ENCODE peak calls at places on chromosomes 11 and 22, in nine cellular contexts. N is astrocyte; G is breast epithelium; D is endodermal cell; O is BJ; M is effector memory CD4-positive, alpha-beta T cell; E is heart left ventricle; K is naive thymus-derived CD4-positive, alpha-beta T cell; L is ovary. J is an unnamed sample.

GRCh38 chr11:43937434-43938411 is 4.7 kb upstream of the C11orf96 start:
- DNase-seq in L (no peak), M (no peak), E (no peak), O (no peak), G (no peak), D (no peak), K (no peak), N (peak; percentile 73), J (peak; percentile 83)

GRCh38 chr11:84566681-84567080 is 1060.5 kb downstream of the DLG2 start:
- DNase-seq in N (peak; percentile 19), K (no peak), D (no peak), E (no peak), L (no peak), G (no peak), M (no peak), O (no peak), J (no peak)

GRCh38 chr11:978073-978720 is 52.5 kb downstream of the AP2A2 start:
- DNase-seq in N (no peak), E (no peak), K (no peak), O (no peak), L (no peak), M (no peak), G (no peak), D (no peak), J (no peak)

GRCh38 chr11:34926831-34927132 is 10.4 kb downstream of the PDHX start:
- DNase-seq in L (no peak), E (no peak), M (no peak), D (no peak), G (no peak), K (no peak), N (peak; percentile 35), O (no peak), J (peak; percentile 75)

GRCh38 chr22:26610072-26610958 is 7.5 kb downstream of the CRYBB1 start:
- DNase-seq in O (peak; percentile 71), M (no peak), K (no peak), D (no peak), E (peak; percentile 49), L (no peak), G (no peak), N (peak; percentile 96), J (peak; percentile 93)

GRCh38 chr11:110095554-110095953 is 2.4 kb downstream of the ZC3H12C start:
- DNase-seq in O (no peak), E (no peak), K (no peak), M (no peak), G (no peak), L (no peak), D (no peak), N (no peak), J (peak; percentile 28)

GRCh38 chr22:20062766-20063083 is 17.3 kb upstream of the DGCR8 start:
- DNase-seq in K (no peak), N (peak; percentile 61), O (no peak), D (no peak), G (no peak), E (no peak), L (no peak), M (no peak), J (peak; percentile 41)

GRCh38 chr11:126282361-126282741 is 542 bp upstream of the TIRAP start:
- DNase-seq in D (peak; percentile 79), K (peak; percentile 59), O (no peak), E (peak; percentile 47), N (peak; percentile 23), L (peak; percentile 61), M (no peak), G (no peak), J (peak; percentile 78)

GRCh38 chr22:48300877-48301276 is 1526.8 kb downstream of the BRD1 start:
- DNase-seq in M (no peak), O (no peak), L (no peak), G (no peak), D (no peak), E (no peak), K (no peak), N (no peak), J (no peak)

GRCh38 chr22:48492371-48493320 is 1335.0 kb downstream of the BRD1 start:
- DNase-seq in L (peak; percentile 70), K (no peak), E (no peak), D (peak; percentile 90), O (peak; percentile 1), N (peak; percentile 57), G (peak; percentile 56), M (no peak), J (peak; percentile 87)

GRCh38 chr11:118845369-118845768 is 38.3 kb upstream of the CXCR5 start:
- DNase-seq in N (peak; percentile 19), L (no peak), K (no peak), O (no peak), M (no peak), E (no peak), D (no peak), G (no peak), J (peak; percentile 63)

GRCh38 chr11:66113132-66113856 is 43.2 kb downstream of the PACS1 start:
- DNase-seq in O (peak; percentile 35), L (no peak), E (no peak), M (no peak), G (no peak), D (no peak), N (peak; percentile 89), K (peak; percentile 37), J (peak; percentile 94)

GRCh38 chr11:27718346-27718852 is 18.1 kb upstream of the BDNF start:
- DNase-seq in N (peak; percentile 91), D (peak; percentile 88), M (no peak), K (no peak), G (no peak), O (peak; percentile 75), E (no peak), L (no peak), J (peak; percentile 92)

GRCh38 chr11:77151804-77152513 is 23.9 kb downstream of the MYO7A start:
- DNase-seq in E (no peak), K (peak; percentile 29), D (no peak), O (no peak), M (peak; percentile 6), G (no peak), L (no peak), N (peak; percentile 63), J (no peak)

GRCh38 chr11:125468852-125469251 is 27.2 kb downstream of the FEZ1 start:
- DNase-seq in K (no peak), O (no peak), E (no peak), M (no peak), L (no peak), N (no peak), G (no peak), D (no peak), J (no peak)

GRCh38 chr11:69209421-69209820 is 53.7 kb downstream of the SMIM38 start:
- DNase-seq in K (no peak), M (no peak), O (no peak), L (no peak), N (no peak), D (peak; percentile 20), G (peak; percentile 43), E (no peak), J (no peak)

GRCh38 chr11:71453021-71453910 is at the start of gene NADSYN1:
- DNase-seq in M (peak; percentile 91), K (peak; percentile 88), D (peak; percentile 99), G (peak; percentile 97), L (peak; percentile 98), E (peak; percentile 98), O (peak; percentile 57), N (peak; percentile 73), J (peak; percentile 99)

GRCh38 chr22:40890881-40891280 is 29.0 kb upstream of the DNAJB7 start:
- DNase-seq in K (no peak), G (no peak), O (no peak), E (no peak), M (no peak), D (no peak), L (no peak), N (no peak), J (peak; percentile 19)

GRCh38 chr22:40894417-40894816 is 32.5 kb upstream of the DNAJB7 start:
- DNase-seq in N (no peak), O (no peak), G (no peak), L (no peak), E (peak; percentile 15), D (no peak), M (no peak), K (no peak), J (no peak)

GRCh38 chr22:40889116-40889515 is 27.2 kb upstream of the DNAJB7 start:
- DNase-seq in N (no peak), K (no peak), L (no peak), G (no peak), O (no peak), E (no peak), D (no peak), M (no peak), J (no peak)
- H3K36me3 ChIP-seq in N (peaks cover 17% of the 10 kb centered on the region), K (peaks cover 48% of the 10 kb centered on the region), L (no peaks in the 10 kb centered on the region), G (no peaks in the 10 kb centered on the region), O (peaks cover 4% of the 10 kb centered on the region), E (peaks cover 6% of the 10 kb centered on the region), D (peaks cover 64% of the 10 kb centered on the region), M (peaks cover 20% of the 10 kb centered on the region), J (peaks cover 35% of the 10 kb centered on the region)

DNA sequence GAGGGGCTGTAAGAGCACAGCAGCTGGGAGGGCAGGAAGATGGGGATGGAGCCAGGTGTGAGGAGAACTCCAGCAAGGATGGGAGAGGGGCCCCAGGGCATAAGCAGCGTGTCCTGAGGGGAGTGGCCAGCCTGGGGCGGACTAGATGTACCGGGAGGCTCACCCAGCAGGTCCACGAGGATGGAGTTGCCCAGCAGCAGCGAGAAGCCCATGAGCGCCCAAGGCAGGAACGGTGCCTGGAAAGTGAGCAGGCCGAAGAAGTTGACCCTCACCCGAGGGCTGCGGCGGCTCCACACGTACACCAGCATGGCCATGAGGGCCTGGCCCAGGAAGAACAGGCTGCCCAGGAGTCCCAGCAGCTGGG is 1.3 kb downstream of the DERL3 start:
- DNase-seq in E (no peak), L (no peak), M (no peak), N (no peak), K (no peak), O (no peak), D (no peak), G (no peak), J (no peak)
- H3K4me3 ChIP-seq in E (no peak overlapping the region), L (no peak overlapping the region), M (no peak overlapping the region), N (no peak overlapping the region), K (no peak overlapping the region), O (no peak overlapping the region), D (no peak overlapping the region), G (no peak overlapping the region), J (no peak overlapping the region)

GRCh38 chr11:128022761-128023160 is 564.6 kb downstream of the ETS1 start:
- DNase-seq in O (no peak), M (no peak), N (no peak), D (no peak), G (no peak), L (no peak), E (no peak), K (no peak), J (no peak)
- H3K36me3 ChIP-seq in O (no peaks in the 10 kb centered on the region), M (no peaks in the 10 kb centered on the region), N (no peaks in the 10 kb centered on the region), D (no peaks in the 10 kb centered on the region), G (no peaks in the 10 kb centered on the region), L (no peaks in the 10 kb centered on the region), E (no peaks in the 10 kb centered on the region), K (no peaks in the 10 kb centered on the region), J (no peaks in the 10 kb centered on the region)

DNA sequence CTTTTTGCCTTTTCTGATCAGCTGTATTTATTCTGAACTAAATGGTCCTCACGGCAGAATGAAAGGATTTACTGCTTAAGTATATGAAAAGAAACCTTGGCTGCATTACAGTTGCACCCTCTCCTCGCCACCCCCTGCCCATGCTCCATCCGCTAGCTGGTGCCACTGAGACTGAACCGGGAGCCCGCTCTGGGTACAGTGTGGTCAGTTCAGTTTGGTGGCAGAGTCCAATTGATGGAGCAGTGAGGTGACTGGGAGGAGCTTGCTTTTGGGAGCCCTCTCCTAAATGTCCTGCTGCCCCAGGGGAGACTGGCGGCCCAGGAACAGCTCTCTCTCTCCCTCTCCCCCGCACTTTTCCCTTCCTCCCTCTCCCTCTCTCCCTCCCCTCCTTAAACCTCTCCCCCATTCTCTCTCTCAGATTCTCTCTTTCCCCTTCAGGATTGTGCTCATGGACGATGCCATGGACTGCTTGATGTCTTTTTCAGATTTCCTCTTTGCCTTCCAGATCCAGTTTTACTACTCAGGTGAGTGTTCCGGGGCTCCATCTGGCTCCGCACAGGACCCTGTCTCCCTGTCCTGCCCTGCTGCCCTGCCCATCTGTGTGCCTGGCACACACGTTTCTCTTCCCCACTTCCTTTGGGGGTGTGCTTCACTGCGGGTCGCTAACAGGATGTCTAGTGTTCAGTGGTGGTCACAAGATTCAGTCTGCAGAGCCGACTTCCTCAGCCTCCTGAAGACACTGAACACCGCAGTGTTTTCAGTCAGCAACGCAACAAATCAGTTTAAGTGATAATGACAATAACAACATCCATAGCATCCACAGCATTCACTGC is 21.7 kb downstream of the ARFGAP2 start:
- DNase-seq in E (no peak), L (no peak), G (no peak), N (no peak), M (no peak), K (peak; percentile 61), D (peak; percentile 45), O (no peak), J (no peak)
- H3K4me3 ChIP-seq in E (no peak overlapping the region), L (no peak overlapping the region), G (no peak overlapping the region), N (no peak overlapping the region), M (no peak overlapping the region), K (peak overlapping the region; percentile 25), D (no peak overlapping the region), O (no peak overlapping the region), J (no peak overlapping the region)